ENCODE peak calls at places on chromosome 19, in seven cellular contexts. One of them, this sample, is unnamed.

GRCh38 chr19:46813570-46814358 is 25.4 kb upstream of the SLC1A5 start:
- DNase-seq in cardiac muscle cell: no peak
- DNase-seq in dorsolateral prefrontal cortex: no peak
- DNase-seq in CD4-positive, alpha-beta memory T cell: no peak
- DNase-seq in thyroid gland: peak; percentile 66
- DNase-seq in GM23338: no peak
- DNase-seq in pancreas: peak; percentile 52
- DNase-seq in this sample: no peak

GRCh38 chr19:13069415-13070369 is 33.0 kb downstream of the LYL1 start:
- DNase-seq in cardiac muscle cell: no peak
- DNase-seq in dorsolateral prefrontal cortex: no peak
- DNase-seq in CD4-positive, alpha-beta memory T cell: no peak
- DNase-seq in thyroid gland: no peak
- DNase-seq in GM23338: no peak
- DNase-seq in pancreas: peak; percentile 25
- DNase-seq in this sample: no peak

GRCh38 chr19:51830263-51830662 is 35.3 kb downstream of the FPR3 start:
- DNase-seq in cardiac muscle cell: no peak
- DNase-seq in dorsolateral prefrontal cortex: no peak
- DNase-seq in CD4-positive, alpha-beta memory T cell: no peak
- DNase-seq in thyroid gland: no peak
- DNase-seq in GM23338: no peak
- DNase-seq in pancreas: no peak
- DNase-seq in this sample: no peak

GRCh38 chr19:6723108-6723618 is 2.7 kb upstream of the C3 start:
- DNase-seq in cardiac muscle cell: no peak
- DNase-seq in dorsolateral prefrontal cortex: no peak
- DNase-seq in CD4-positive, alpha-beta memory T cell: no peak
- DNase-seq in thyroid gland: peak; percentile 75
- DNase-seq in GM23338: peak; percentile 66
- DNase-seq in pancreas: peak; percentile 78
- DNase-seq in this sample: no peak

GRCh38 chr19:7179917-7180306 is 110.4 kb downstream of the ZNF557 start:
- DNase-seq in cardiac muscle cell: no peak
- DNase-seq in dorsolateral prefrontal cortex: no peak
- DNase-seq in CD4-positive, alpha-beta memory T cell: no peak
- DNase-seq in thyroid gland: no peak
- DNase-seq in GM23338: no peak
- DNase-seq in pancreas: no peak
- DNase-seq in this sample: no peak

GRCh38 chr19:9863759-9864158 is 28.6 kb downstream of the PIN1 start:
- DNase-seq in cardiac muscle cell: no peak
- DNase-seq in dorsolateral prefrontal cortex: no peak
- DNase-seq in CD4-positive, alpha-beta memory T cell: peak; percentile 20
- DNase-seq in thyroid gland: no peak
- DNase-seq in GM23338: no peak
- DNase-seq in pancreas: no peak
- DNase-seq in this sample: no peak

GRCh38 chr19:53969366-53969765 is 6.6 kb downstream of the CACNG8 start:
- DNase-seq in cardiac muscle cell: no peak
- DNase-seq in dorsolateral prefrontal cortex: no peak
- DNase-seq in CD4-positive, alpha-beta memory T cell: no peak
- DNase-seq in thyroid gland: no peak
- DNase-seq in GM23338: no peak
- DNase-seq in pancreas: no peak
- DNase-seq in this sample: no peak

GRCh38 chr19:5364674-5365073 is 24.1 kb upstream of the PTPRS start:
- DNase-seq in cardiac muscle cell: no peak
- DNase-seq in dorsolateral prefrontal cortex: no peak
- DNase-seq in CD4-positive, alpha-beta memory T cell: no peak
- DNase-seq in thyroid gland: no peak
- DNase-seq in GM23338: peak; percentile 92
- DNase-seq in pancreas: no peak
- DNase-seq in this sample: no peak

GRCh38 chr19:53102186-53102585 is 1.0 kb downstream of the ZNF160 start:
- DNase-seq in cardiac muscle cell: no peak
- DNase-seq in dorsolateral prefrontal cortex: no peak
- DNase-seq in CD4-positive, alpha-beta memory T cell: no peak
- DNase-seq in thyroid gland: no peak
- DNase-seq in GM23338: no peak
- DNase-seq in pancreas: no peak
- DNase-seq in this sample: no peak

GRCh38 chr19:8615813-8616596 is 5.5 kb upstream of the ADAMTS10 start:
- DNase-seq in cardiac muscle cell: peak; percentile 60
- DNase-seq in dorsolateral prefrontal cortex: peak; percentile 55
- DNase-seq in CD4-positive, alpha-beta memory T cell: peak; percentile 58
- DNase-seq in thyroid gland: peak; percentile 15
- DNase-seq in GM23338: peak; percentile 79
- DNase-seq in pancreas: no peak
- DNase-seq in this sample: peak; percentile 37

GRCh38 chr19:29612801-29613595 is 6.9 kb downstream of the POP4 start:
- DNase-seq in cardiac muscle cell: no peak
- DNase-seq in dorsolateral prefrontal cortex: no peak
- DNase-seq in CD4-positive, alpha-beta memory T cell: no peak
- DNase-seq in thyroid gland: no peak
- DNase-seq in GM23338: no peak
- DNase-seq in pancreas: no peak
- DNase-seq in this sample: no peak

GRCh38 chr19:42068756-42069571 is 1.0 kb downstream of the GRIK5 start:
- DNase-seq in cardiac muscle cell: no peak
- DNase-seq in dorsolateral prefrontal cortex: no peak
- DNase-seq in CD4-positive, alpha-beta memory T cell: no peak
- DNase-seq in thyroid gland: peak; percentile 36
- DNase-seq in GM23338: peak; percentile 51
- DNase-seq in pancreas: no peak
- DNase-seq in this sample: no peak

GRCh38 chr19:32392142-32392541 is 13.4 kb upstream of the DPY19L3 start:
- DNase-seq in cardiac muscle cell: no peak
- DNase-seq in dorsolateral prefrontal cortex: no peak
- DNase-seq in CD4-positive, alpha-beta memory T cell: no peak
- DNase-seq in thyroid gland: no peak
- DNase-seq in GM23338: no peak
- DNase-seq in pancreas: no peak
- DNase-seq in this sample: no peak

GRCh38 chr19:32396046-32396652 is 9.4 kb upstream of the DPY19L3 start:
- DNase-seq in cardiac muscle cell: no peak
- DNase-seq in dorsolateral prefrontal cortex: no peak
- DNase-seq in CD4-positive, alpha-beta memory T cell: no peak
- DNase-seq in thyroid gland: no peak
- DNase-seq in GM23338: no peak
- DNase-seq in pancreas: no peak
- DNase-seq in this sample: no peak

GRCh38 chr19:32388393-32388724 is 17.2 kb upstream of the DPY19L3 start:
- DNase-seq in cardiac muscle cell: no peak
- DNase-seq in dorsolateral prefrontal cortex: no peak
- DNase-seq in CD4-positive, alpha-beta memory T cell: no peak
- DNase-seq in thyroid gland: no peak
- DNase-seq in GM23338: no peak
- DNase-seq in pancreas: no peak
- DNase-seq in this sample: no peak

GRCh38 chr19:32397736-32398135 is 7.8 kb upstream of the DPY19L3 start:
- DNase-seq in cardiac muscle cell: no peak
- DNase-seq in dorsolateral prefrontal cortex: no peak
- DNase-seq in CD4-positive, alpha-beta memory T cell: no peak
- DNase-seq in thyroid gland: no peak
- DNase-seq in GM23338: no peak
- DNase-seq in pancreas: no peak
- DNase-seq in this sample: no peak

GRCh38 chr19:32392946-32393345 is 12.6 kb upstream of the DPY19L3 start:
- DNase-seq in cardiac muscle cell: peak; percentile 63
- DNase-seq in dorsolateral prefrontal cortex: no peak
- DNase-seq in CD4-positive, alpha-beta memory T cell: no peak
- DNase-seq in thyroid gland: no peak
- DNase-seq in GM23338: peak; percentile 17
- DNase-seq in pancreas: no peak
- DNase-seq in this sample: no peak
- H3K4me3 ChIP-seq in cardiac muscle cell: no peak overlapping the region
- H3K4me3 ChIP-seq in dorsolateral prefrontal cortex: no peak overlapping the region
- H3K4me3 ChIP-seq in CD4-positive, alpha-beta memory T cell: no peak overlapping the region
- H3K4me3 ChIP-seq in thyroid gland: no peak overlapping the region
- H3K4me3 ChIP-seq in GM23338: no peak overlapping the region
- H3K4me3 ChIP-seq in pancreas: no peak overlapping the region
- H3K4me3 ChIP-seq in this sample: no peak overlapping the region

GRCh38 chr19:2099937-2100718 is 3.4 kb downstream of the IZUMO4 start:
- DNase-seq in cardiac muscle cell: no peak
- DNase-seq in dorsolateral prefrontal cortex: no peak
- DNase-seq in CD4-positive, alpha-beta memory T cell: no peak
- DNase-seq in thyroid gland: no peak
- DNase-seq in GM23338: no peak
- DNase-seq in pancreas: no peak
- DNase-seq in this sample: no peak

GRCh38 chr19:2100719-2101061 is 4.0 kb downstream of the IZUMO4 start:
- DNase-seq in cardiac muscle cell: no peak
- DNase-seq in dorsolateral prefrontal cortex: no peak
- DNase-seq in CD4-positive, alpha-beta memory T cell: no peak
- DNase-seq in thyroid gland: no peak
- DNase-seq in GM23338: no peak
- DNase-seq in pancreas: no peak
- DNase-seq in this sample: no peak

GRCh38 chr19:2096543-2097329 is at the start of gene IZUMO4:
- DNase-seq in cardiac muscle cell: peak; percentile 98
- DNase-seq in dorsolateral prefrontal cortex: peak; percentile 98
- DNase-seq in CD4-positive, alpha-beta memory T cell: peak; percentile 98
- DNase-seq in thyroid gland: peak; percentile 99
- DNase-seq in GM23338: peak; percentile 97
- DNase-seq in pancreas: peak; percentile 98
- DNase-seq in this sample: peak; percentile 88

GRCh38 chr19:2097330-2098327 is 914 bp downstream of the IZUMO4 start:
- DNase-seq in cardiac muscle cell: no peak
- DNase-seq in dorsolateral prefrontal cortex: no peak
- DNase-seq in CD4-positive, alpha-beta memory T cell: peak; percentile 56
- DNase-seq in thyroid gland: no peak
- DNase-seq in GM23338: peak; percentile 48
- DNase-seq in pancreas: peak; percentile 83
- DNase-seq in this sample: no peak

DNA sequence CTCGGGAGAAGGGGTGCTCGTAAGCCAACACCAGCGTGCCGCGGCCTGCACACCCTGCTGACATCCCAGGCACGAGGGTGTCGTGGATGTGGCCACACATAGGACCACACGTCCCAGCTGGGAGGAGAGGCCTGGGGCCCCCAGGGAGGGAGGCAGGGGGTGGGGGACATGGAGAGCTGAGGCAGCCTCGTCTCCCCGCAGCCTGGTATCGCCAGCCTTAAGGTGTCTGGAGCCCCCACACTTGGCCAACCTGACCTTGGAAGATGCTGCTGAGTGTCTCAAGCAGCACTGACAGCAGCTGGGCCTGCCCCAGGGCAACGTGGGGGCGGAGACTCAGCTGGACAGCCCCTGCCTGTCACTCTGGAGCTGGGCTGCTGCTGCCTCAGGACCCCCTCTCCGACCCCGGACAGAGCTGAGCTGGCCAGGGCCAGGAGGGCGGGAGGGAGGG is 2.4 kb downstream of the IZUMO4 start:
- DNase-seq in cardiac muscle cell: no peak
- DNase-seq in dorsolateral prefrontal cortex: no peak
- DNase-seq in CD4-positive, alpha-beta memory T cell: no peak
- DNase-seq in thyroid gland: no peak
- DNase-seq in GM23338: no peak
- DNase-seq in pancreas: no peak
- DNase-seq in this sample: no peak
- H3K4me3 ChIP-seq in cardiac muscle cell: no peak overlapping the region
- H3K4me3 ChIP-seq in dorsolateral prefrontal cortex: no peak overlapping the region
- H3K4me3 ChIP-seq in CD4-positive, alpha-beta memory T cell: no peak overlapping the region
- H3K4me3 ChIP-seq in thyroid gland: no peak overlapping the region
- H3K4me3 ChIP-seq in GM23338: no peak overlapping the region
- H3K4me3 ChIP-seq in pancreas: no peak overlapping the region
- H3K4me3 ChIP-seq in this sample: no peak overlapping the region

GRCh38 chr19:19900574-19901444 is at the start of gene ZNF93:
- DNase-seq in cardiac muscle cell: peak; percentile 97
- DNase-seq in dorsolateral prefrontal cortex: peak; percentile 96
- DNase-seq in CD4-positive, alpha-beta memory T cell: peak; percentile 93
- DNase-seq in thyroid gland: peak; percentile 98
- DNase-seq in GM23338: peak; percentile 99
- DNase-seq in pancreas: peak; percentile 94
- DNase-seq in this sample: no peak
- H3K4me3 ChIP-seq in cardiac muscle cell: peak within 1 kb of the TSS; percentile 76
- H3K4me3 ChIP-seq in dorsolateral prefrontal cortex: peak within 1 kb of the TSS; percentile 78
- H3K4me3 ChIP-seq in CD4-positive, alpha-beta memory T cell: peak within 1 kb of the TSS; percentile 79
- H3K4me3 ChIP-seq in thyroid gland: peak within 1 kb of the TSS; percentile 72
- H3K4me3 ChIP-seq in GM23338: peak within 1 kb of the TSS; percentile 77
- H3K4me3 ChIP-seq in pancreas: peak within 1 kb of the TSS; percentile 39
- H3K4me3 ChIP-seq in this sample: no peak within 1 kb of the TSS

DNA sequence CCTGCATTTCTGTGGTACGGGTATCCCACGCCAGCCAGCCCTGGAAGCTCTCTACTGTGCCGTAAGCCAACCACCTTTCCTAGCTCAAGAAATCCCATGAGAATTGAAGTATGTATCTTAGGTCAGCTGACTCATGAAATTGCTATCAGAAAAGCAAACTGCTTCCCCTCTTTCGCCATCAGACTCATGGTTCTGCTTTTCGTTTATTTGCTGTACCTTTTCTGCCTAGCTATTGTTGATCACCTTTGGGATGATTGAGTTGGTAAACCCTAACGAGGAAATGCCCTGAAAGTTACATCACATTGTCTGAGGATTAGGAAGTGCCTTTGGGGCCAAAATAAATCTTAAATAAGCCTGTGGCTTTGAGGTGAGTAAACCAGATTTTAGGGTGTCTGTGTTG is at the start of gene ADGRE3:
- DNase-seq in cardiac muscle cell: no peak
- DNase-seq in dorsolateral prefrontal cortex: no peak
- DNase-seq in CD4-positive, alpha-beta memory T cell: no peak
- DNase-seq in thyroid gland: no peak
- DNase-seq in GM23338: no peak
- DNase-seq in pancreas: no peak
- DNase-seq in this sample: no peak
- H3K4me3 ChIP-seq in cardiac muscle cell: no peak within 1 kb of the TSS
- H3K4me3 ChIP-seq in dorsolateral prefrontal cortex: no peak within 1 kb of the TSS
- H3K4me3 ChIP-seq in CD4-positive, alpha-beta memory T cell: no peak within 1 kb of the TSS
- H3K4me3 ChIP-seq in thyroid gland: no peak within 1 kb of the TSS
- H3K4me3 ChIP-seq in GM23338: no peak within 1 kb of the TSS
- H3K4me3 ChIP-seq in pancreas: no peak within 1 kb of the TSS
- H3K4me3 ChIP-seq in this sample: no peak within 1 kb of the TSS

GRCh38 chr19:49142866-49143335 is 12.3 kb downstream of the HRC start:
- DNase-seq in cardiac muscle cell: peak; percentile 98
- DNase-seq in dorsolateral prefrontal cortex: peak; percentile 86
- DNase-seq in CD4-positive, alpha-beta memory T cell: peak; percentile 44
- DNase-seq in thyroid gland: peak; percentile 93
- DNase-seq in GM23338: peak; percentile 99
- DNase-seq in pancreas: peak; percentile 86
- DNase-seq in this sample: no peak

GRCh38 chr19:49147923-49148682 is 7.1 kb downstream of the HRC start:
- DNase-seq in cardiac muscle cell: no peak
- DNase-seq in dorsolateral prefrontal cortex: no peak
- DNase-seq in CD4-positive, alpha-beta memory T cell: no peak
- DNase-seq in thyroid gland: no peak
- DNase-seq in GM23338: no peak
- DNase-seq in pancreas: no peak
- DNase-seq in this sample: no peak

GRCh38 chr19:49148784-49149651 is 6.2 kb downstream of the HRC start:
- DNase-seq in cardiac muscle cell: peak; percentile 100
- DNase-seq in dorsolateral prefrontal cortex: peak; percentile 93
- DNase-seq in CD4-positive, alpha-beta memory T cell: peak; percentile 69
- DNase-seq in thyroid gland: peak; percentile 99
- DNase-seq in GM23338: peak; percentile 99
- DNase-seq in pancreas: peak; percentile 99
- DNase-seq in this sample: peak; percentile 7

GRCh38 chr19:49149652-49150105 is 5.5 kb downstream of the HRC start:
- DNase-seq in cardiac muscle cell: peak; percentile 82
- DNase-seq in dorsolateral prefrontal cortex: peak; percentile 83
- DNase-seq in CD4-positive, alpha-beta memory T cell: no peak
- DNase-seq in thyroid gland: peak; percentile 72
- DNase-seq in GM23338: peak; percentile 93
- DNase-seq in pancreas: peak; percentile 75
- DNase-seq in this sample: no peak

GRCh38 chr19:49145485-49146407 is 9.4 kb downstream of the HRC start:
- DNase-seq in cardiac muscle cell: peak; percentile 96
- DNase-seq in dorsolateral prefrontal cortex: peak; percentile 88
- DNase-seq in CD4-positive, alpha-beta memory T cell: peak; percentile 72
- DNase-seq in thyroid gland: peak; percentile 76
- DNase-seq in GM23338: peak; percentile 98
- DNase-seq in pancreas: peak; percentile 52
- DNase-seq in this sample: peak; percentile 72
- H3K4me3 ChIP-seq in cardiac muscle cell: peak overlapping the region; percentile 24
- H3K4me3 ChIP-seq in dorsolateral prefrontal cortex: peak overlapping the region; percentile 45
- H3K4me3 ChIP-seq in CD4-positive, alpha-beta memory T cell: no peak overlapping the region
- H3K4me3 ChIP-seq in thyroid gland: no peak overlapping the region
- H3K4me3 ChIP-seq in GM23338: peak overlapping the region; percentile 70
- H3K4me3 ChIP-seq in pancreas: no peak overlapping the region
- H3K4me3 ChIP-seq in this sample: peak overlapping the region; percentile 37